ENCODE peak calls at places on chromosomes 6 and 20, in seven cellular contexts. U, D, T, S, E, N and L are unnamed samples.

GRCh38 chr20:9141916-9142315 is 73.0 kb downstream of the PLCB4 start:
- DNase-seq in U (no peak), D (no peak), T (no peak), S (no peak), E (no peak), N (no peak), L (no peak)

GRCh38 chr6:37110455-37111155 is 59.3 kb upstream of the PIM1 start:
- DNase-seq in U (peak; percentile 57), D (no peak), T (no peak), S (no peak), E (no peak), N (no peak), L (no peak)

GRCh38 chr6:35064508-35065440 is 76.4 kb downstream of the TCP11 start:
- DNase-seq in U (no peak), D (peak; percentile 27), T (no peak), S (peak; percentile 28), E (no peak), N (no peak), L (no peak)

GRCh38 chr20:32534661-32535240 is 50.4 kb downstream of the NOL4L start:
- DNase-seq in U (no peak), D (no peak), T (no peak), S (peak; percentile 26), E (no peak), N (no peak), L (no peak)

GRCh38 chr20:6562111-6562510 is 205.4 kb upstream of the BMP2 start:
- DNase-seq in U (peak; percentile 91), D (no peak), T (no peak), S (no peak), E (peak; percentile 88), N (no peak), L (no peak)

GRCh38 chr6:23081701-23082100 is 512.3 kb downstream of the HDGFL1 start:
- DNase-seq in U (no peak), D (no peak), T (no peak), S (no peak), E (no peak), N (no peak), L (no peak)

GRCh38 chr6:40891131-40891530 is 147.9 kb downstream of the UNC5CL start:
- DNase-seq in U (no peak), D (no peak), T (no peak), S (no peak), E (no peak), N (no peak), L (no peak)

GRCh38 chr6:162358625-162359024 is 368.9 kb downstream of the PRKN start:
- DNase-seq in U (no peak), D (no peak), T (no peak), S (no peak), E (no peak), N (no peak), L (no peak)

DNA sequence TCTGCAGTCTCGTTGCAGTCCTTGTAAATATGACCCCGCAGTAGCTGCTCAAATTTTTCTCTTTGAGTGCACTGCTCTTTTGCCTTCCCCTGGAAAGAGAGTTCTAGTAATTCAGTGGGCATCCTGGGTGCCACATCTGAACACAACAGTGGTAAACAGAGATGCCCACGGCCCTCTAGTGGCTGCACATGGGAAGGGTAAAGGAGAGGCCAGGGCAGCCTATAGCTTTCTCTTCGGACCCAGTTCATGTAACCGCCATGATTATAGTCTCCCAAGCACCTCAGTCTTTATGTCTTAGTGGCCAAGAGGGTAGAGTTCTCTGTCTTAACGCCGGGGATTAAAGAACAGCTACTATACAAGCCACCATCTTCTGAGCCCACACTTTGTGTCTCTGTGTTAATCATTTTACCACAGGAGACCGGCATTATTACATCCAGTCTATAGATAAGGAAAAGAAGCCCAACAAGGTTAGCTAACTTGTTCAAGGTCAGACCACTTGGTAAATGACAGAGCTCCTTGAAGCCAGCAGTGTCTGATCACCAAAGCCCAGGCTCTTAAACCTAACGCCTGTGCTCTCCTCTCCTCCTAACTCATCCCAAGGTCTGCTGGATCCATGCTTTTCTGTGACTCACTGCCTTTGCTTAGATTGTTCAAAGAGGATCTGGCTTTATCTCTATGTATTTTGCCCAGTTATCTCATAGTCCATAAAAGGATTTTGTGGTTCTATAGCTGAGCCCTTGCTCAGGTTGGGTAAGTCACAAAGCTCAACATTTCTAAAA is 81.8 kb downstream of the ISM1 start:
- DNase-seq in U (peak; percentile 27), D (no peak), T (no peak), S (no peak), E (no peak), N (peak; percentile 38), L (no peak)
- TF ChIP-seq CTCF in U (peak; percentile 68), D (no peak), T (peak; percentile 72), S (peak; percentile 69), E (peak; percentile 35), N (peak; percentile 39), L (peak; percentile 70)

GRCh38 chr6:158813032-158813431 is 6.1 kb downstream of the EZR start:
- DNase-seq in U (no peak), D (no peak), T (no peak), S (no peak), E (no peak), N (no peak), L (no peak)

GRCh38 chr6:158815915-158816314 is 3.3 kb downstream of the EZR start:
- DNase-seq in U (no peak), D (no peak), T (no peak), S (no peak), E (no peak), N (no peak), L (no peak)

GRCh38 chr6:158816329-158816728 is 2.8 kb downstream of the EZR start:
- DNase-seq in U (no peak), D (no peak), T (no peak), S (no peak), E (no peak), N (no peak), L (no peak)

GRCh38 chr6:158817298-158818007 is 1.7 kb downstream of the EZR start:
- DNase-seq in U (no peak), D (peak; percentile 83), T (peak; percentile 57), S (peak; percentile 82), E (peak; percentile 48), N (peak; percentile 93), L (peak; percentile 85)

DNA sequence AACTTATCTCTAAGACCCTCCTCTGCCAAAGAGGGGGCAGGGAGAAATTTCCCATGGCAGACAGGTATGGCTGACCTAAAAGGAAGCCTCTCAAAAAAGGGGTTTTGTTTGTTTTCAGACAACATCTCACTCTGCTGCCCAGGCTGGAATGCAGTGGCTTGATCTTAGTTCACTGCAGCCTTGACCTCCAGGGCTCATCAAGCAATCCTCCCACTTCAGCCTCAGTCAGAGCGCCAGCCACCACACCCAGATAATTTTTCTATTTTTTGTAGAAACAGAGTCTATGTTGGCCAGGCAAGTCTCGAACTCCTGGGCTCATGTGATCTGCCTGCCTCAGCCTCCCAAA is 3.8 kb downstream of the EZR start:
- DNase-seq in U (no peak), D (no peak), T (no peak), S (no peak), E (no peak), N (peak; percentile 58), L (no peak)
- H3K4me3 ChIP-seq in U (peak overlapping the region; percentile 100), D (peak overlapping the region; percentile 77), T (peak overlapping the region; percentile 94), S (peak overlapping the region; percentile 82), E (no peak overlapping the region), N (no peak overlapping the region), L (peak overlapping the region; percentile 82)

GRCh38 chr20:22579119-22579427 is 5.3 kb downstream of the FOXA2 start:
- DNase-seq in U (no peak), D (no peak), T (no peak), S (no peak), E (no peak), N (no peak), L (no peak)

GRCh38 chr20:22578221-22579118 is 5.9 kb downstream of the FOXA2 start:
- DNase-seq in U (no peak), D (no peak), T (no peak), S (peak; percentile 70), E (no peak), N (no peak), L (peak; percentile 85)

GRCh38 chr20:22576273-22576672 is 8.1 kb downstream of the FOXA2 start:
- DNase-seq in U (no peak), D (no peak), T (no peak), S (no peak), E (no peak), N (no peak), L (no peak)

GRCh38 chr20:22576733-22577514 is 7.4 kb downstream of the FOXA2 start:
- DNase-seq in U (no peak), D (no peak), T (no peak), S (no peak), E (no peak), N (no peak), L (no peak)

GRCh38 chr20:22577515-22578220 is 6.7 kb downstream of the FOXA2 start:
- DNase-seq in U (no peak), D (no peak), T (no peak), S (peak; percentile 84), E (no peak), N (no peak), L (peak; percentile 88)
- H3K9me3 ChIP-seq in U (no peaks in the 10 kb centered on the region), D (peaks cover 3% of the 10 kb centered on the region), T (no peaks in the 10 kb centered on the region), S (no peaks in the 10 kb centered on the region), E (peaks cover 2% of the 10 kb centered on the region), N (no peaks in the 10 kb centered on the region), L (no peaks in the 10 kb centered on the region)

GRCh38 chr6:142300302-142300701 is 1.5 kb upstream of the ADGRG6 start:
- DNase-seq in U (no peak), D (no peak), T (no peak), S (no peak), E (no peak), N (no peak), L (no peak)

GRCh38 chr6:142303191-142303564 is 1.4 kb downstream of the ADGRG6 start:
- DNase-seq in U (no peak), D (no peak), T (no peak), S (no peak), E (peak; percentile 14), N (no peak), L (no peak)

GRCh38 chr6:142302427-142303190 is 802 bp downstream of the ADGRG6 start:
- DNase-seq in U (no peak), D (no peak), T (no peak), S (no peak), E (peak; percentile 11), N (no peak), L (no peak)

GRCh38 chr6:142300758-142301251 is 1.0 kb upstream of the ADGRG6 start:
- DNase-seq in U (peak; percentile 73), D (no peak), T (no peak), S (peak; percentile 45), E (peak; percentile 71), N (peak; percentile 20), L (no peak)

DNA sequence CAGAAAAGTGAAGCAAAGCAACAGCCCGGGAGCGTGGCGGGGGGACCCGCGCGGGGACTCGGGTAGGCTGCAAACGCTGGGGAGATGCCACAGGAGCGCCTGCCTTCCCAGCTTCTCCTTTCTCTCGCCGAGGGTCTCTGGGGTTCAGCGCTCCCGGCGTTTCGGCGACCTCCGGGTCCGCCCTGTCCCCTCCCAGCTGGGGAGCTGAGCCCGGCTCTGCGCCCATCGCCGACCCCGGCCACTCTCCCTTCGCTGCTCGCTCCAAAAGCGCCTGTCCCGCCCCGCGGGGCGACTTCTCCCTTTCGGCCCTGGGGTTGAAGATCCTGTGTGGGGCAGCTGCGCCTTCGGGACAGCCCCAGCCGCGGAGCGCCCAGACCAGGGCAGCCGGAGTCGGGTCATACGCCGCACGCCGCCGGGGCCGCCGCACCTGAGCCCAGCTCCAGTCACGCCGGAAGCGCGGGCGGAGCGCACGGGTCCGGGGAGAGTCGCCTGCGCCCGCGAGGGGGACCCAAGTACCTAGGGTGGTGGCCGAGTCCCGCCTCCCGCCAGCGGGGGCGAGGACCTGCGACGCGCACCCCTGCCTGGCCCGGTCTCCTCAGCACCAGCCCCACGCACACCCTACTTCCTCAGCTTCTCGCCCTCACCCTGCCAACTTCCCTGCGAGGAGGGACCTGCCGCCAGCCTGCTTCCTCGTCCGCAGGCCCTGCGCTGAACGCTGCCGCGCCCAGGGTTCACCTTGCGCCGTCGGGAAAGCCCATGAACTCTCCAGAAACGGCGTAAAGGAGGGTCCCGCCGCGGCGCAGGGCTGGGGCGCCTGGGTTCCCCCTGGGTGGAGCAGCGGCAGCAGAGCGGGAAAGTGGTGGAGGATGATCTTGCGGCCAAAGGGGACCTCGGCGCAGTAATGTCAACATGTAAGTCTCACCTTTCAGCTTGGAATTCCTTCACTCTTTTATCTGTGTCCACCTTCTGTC is at the start of gene ADGRG6:
- DNase-seq in U (peak; percentile 38), D (peak; percentile 83), T (peak; percentile 25), S (peak; percentile 73), E (peak; percentile 28), N (peak; percentile 22), L (peak; percentile 80)
- TF ChIP-seq CTCF in U (peak; percentile 5), D (no peak), T (no peak), S (no peak), E (peak; percentile 7), N (no peak), L (no peak)